ENCODE peak calls at places on chromosomes 13 and 19, in four cellular contexts. One of them, this sample, is unnamed.

GRCh38 chr19:42267644-42268141 is 1.4 kb upstream of the CIC start:
- DNase-seq in neural progenitor cell: no peak
- DNase-seq in breast epithelium: peak; percentile 36
- DNase-seq in BE2C: no peak
- DNase-seq in this sample: no peak

GRCh38 chr13:108915634-108916497 is 286.5 kb downstream of the MYO16 start:
- DNase-seq in neural progenitor cell: no peak
- DNase-seq in BE2C: peak; percentile 27
- DNase-seq in breast epithelium: peak; percentile 81
- DNase-seq in this sample: peak; percentile 69

GRCh38 chr13:81487151-81487550 is 1146.2 kb upstream of the SPRY2 start:
- DNase-seq in BE2C: peak; percentile 63
- DNase-seq in breast epithelium: no peak
- DNase-seq in neural progenitor cell: peak; percentile 76
- DNase-seq in this sample: peak; percentile 35

GRCh38 chr13:107866007-107866665 is 349.2 kb downstream of the LIG4 start:
- DNase-seq in breast epithelium: no peak
- DNase-seq in BE2C: peak; percentile 77
- DNase-seq in neural progenitor cell: peak; percentile 68
- DNase-seq in this sample: peak; percentile 62

GRCh38 chr19:5001547-5002131 is 32.7 kb downstream of the KDM4B start:
- DNase-seq in neural progenitor cell: peak; percentile 61
- DNase-seq in BE2C: peak; percentile 58
- DNase-seq in breast epithelium: no peak
- DNase-seq in this sample: peak; percentile 59

GRCh38 chr13:111482126-111482525 is 161.7 kb downstream of the TEX29 start:
- DNase-seq in breast epithelium: no peak
- DNase-seq in neural progenitor cell: no peak
- DNase-seq in BE2C: no peak
- DNase-seq in this sample: peak; percentile 5

GRCh38 chr13:57557979-57558529 is 73.5 kb upstream of the PCDH17 start:
- DNase-seq in BE2C: no peak
- DNase-seq in breast epithelium: no peak
- DNase-seq in neural progenitor cell: peak; percentile 67
- DNase-seq in this sample: no peak

GRCh38 chr19:48329167-48329891 is 4.0 kb downstream of the EMP3 start:
- DNase-seq in BE2C: no peak
- DNase-seq in breast epithelium: no peak
- DNase-seq in neural progenitor cell: no peak
- DNase-seq in this sample: no peak

GRCh38 chr19:42080764-42081375 is 4.9 kb downstream of the ZNF574 start:
- DNase-seq in breast epithelium: no peak
- DNase-seq in neural progenitor cell: no peak
- DNase-seq in BE2C: no peak
- DNase-seq in this sample: no peak

GRCh38 chr13:28001837-28002473 is 13.5 kb upstream of the URAD start:
- DNase-seq in neural progenitor cell: no peak
- DNase-seq in breast epithelium: no peak
- DNase-seq in BE2C: peak; percentile 36
- DNase-seq in this sample: peak; percentile 28

GRCh38 chr19:31280266-31281006 is 68.8 kb downstream of the TSHZ3 start:
- DNase-seq in neural progenitor cell: no peak
- DNase-seq in breast epithelium: no peak
- DNase-seq in BE2C: no peak
- DNase-seq in this sample: no peak

GRCh38 chr19:57709616-57710015 is 612 bp upstream of the ZNF154 start:
- DNase-seq in breast epithelium: no peak
- DNase-seq in BE2C: no peak
- DNase-seq in neural progenitor cell: peak; percentile 11
- DNase-seq in this sample: no peak

GRCh38 chr19:19064098-19064722 is 416 bp downstream of the SLC25A42 start:
- DNase-seq in breast epithelium: peak; percentile 25
- DNase-seq in neural progenitor cell: no peak
- DNase-seq in BE2C: no peak
- DNase-seq in this sample: no peak

GRCh38 chr13:101449971-101450748 is 2.3 kb upstream of the ITGBL1 start:
- DNase-seq in BE2C: no peak
- DNase-seq in neural progenitor cell: no peak
- DNase-seq in breast epithelium: peak; percentile 32
- DNase-seq in this sample: no peak

GRCh38 chr13:113186061-113186900 is 22.2 kb downstream of the PCID2 start:
- DNase-seq in BE2C: no peak
- DNase-seq in neural progenitor cell: no peak
- DNase-seq in breast epithelium: no peak
- DNase-seq in this sample: no peak

GRCh38 chr13:113184568-113185440 is 23.7 kb downstream of the PCID2 start:
- DNase-seq in BE2C: no peak
- DNase-seq in breast epithelium: no peak
- DNase-seq in neural progenitor cell: no peak
- DNase-seq in this sample: no peak

GRCh38 chr13:113187263-113187669 is 21.2 kb downstream of the PCID2 start:
- DNase-seq in breast epithelium: no peak
- DNase-seq in neural progenitor cell: no peak
- DNase-seq in BE2C: peak; percentile 95
- DNase-seq in this sample: no peak

GRCh38 chr13:113192279-113192678 is 16.2 kb downstream of the PCID2 start:
- DNase-seq in neural progenitor cell: no peak
- DNase-seq in BE2C: no peak
- DNase-seq in breast epithelium: no peak
- DNase-seq in this sample: no peak

GRCh38 chr13:113187905-113188595 is 20.4 kb downstream of the PCID2 start:
- DNase-seq in breast epithelium: no peak
- DNase-seq in BE2C: no peak
- DNase-seq in neural progenitor cell: no peak
- DNase-seq in this sample: no peak
- H3K36me3 ChIP-seq in breast epithelium: no peaks in the 10 kb centered on the region
- H3K36me3 ChIP-seq in BE2C: peaks cover 59% of the 10 kb centered on the region
- H3K36me3 ChIP-seq in neural progenitor cell: peaks cover 11% of the 10 kb centered on the region
- H3K36me3 ChIP-seq in this sample: peaks cover 91% of the 10 kb centered on the region

GRCh38 chr19:23461120-23461519 is 65.8 kb upstream of the ZNF91 start:
- DNase-seq in breast epithelium: no peak
- DNase-seq in BE2C: no peak
- DNase-seq in neural progenitor cell: no peak
- DNase-seq in this sample: no peak
- TF ChIP-seq CTCF in breast epithelium: no peak
- TF ChIP-seq CTCF in BE2C: no peak
- TF ChIP-seq CTCF in neural progenitor cell: no peak
- TF ChIP-seq CTCF in this sample: peak; percentile 12

DNA sequence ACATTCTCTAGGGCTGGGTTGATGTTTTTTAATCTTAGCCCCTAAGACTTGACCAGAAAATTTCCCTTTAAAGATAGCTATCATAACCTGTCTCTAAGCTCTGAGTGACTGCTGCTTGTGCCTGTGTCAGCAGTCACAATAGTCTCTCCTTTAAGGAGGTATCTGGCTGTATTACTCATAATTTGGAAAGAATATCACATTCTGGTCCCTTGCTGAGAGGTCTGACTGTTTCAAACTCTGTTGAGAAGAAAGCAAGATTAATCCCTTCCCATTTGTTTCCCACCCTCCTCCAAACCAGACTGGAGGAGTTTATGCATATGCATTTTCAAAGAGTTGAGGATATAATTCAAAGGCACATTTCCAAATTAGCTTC is 2.3 kb downstream of the HTR2A start:
- DNase-seq in neural progenitor cell: no peak
- DNase-seq in BE2C: no peak
- DNase-seq in breast epithelium: no peak
- DNase-seq in this sample: no peak
- H3K4me3 ChIP-seq in neural progenitor cell: peak overlapping the region; percentile 54
- H3K4me3 ChIP-seq in BE2C: peak overlapping the region; percentile 67
- H3K4me3 ChIP-seq in breast epithelium: peak overlapping the region; percentile 73
- H3K4me3 ChIP-seq in this sample: peak overlapping the region; percentile 64

DNA sequence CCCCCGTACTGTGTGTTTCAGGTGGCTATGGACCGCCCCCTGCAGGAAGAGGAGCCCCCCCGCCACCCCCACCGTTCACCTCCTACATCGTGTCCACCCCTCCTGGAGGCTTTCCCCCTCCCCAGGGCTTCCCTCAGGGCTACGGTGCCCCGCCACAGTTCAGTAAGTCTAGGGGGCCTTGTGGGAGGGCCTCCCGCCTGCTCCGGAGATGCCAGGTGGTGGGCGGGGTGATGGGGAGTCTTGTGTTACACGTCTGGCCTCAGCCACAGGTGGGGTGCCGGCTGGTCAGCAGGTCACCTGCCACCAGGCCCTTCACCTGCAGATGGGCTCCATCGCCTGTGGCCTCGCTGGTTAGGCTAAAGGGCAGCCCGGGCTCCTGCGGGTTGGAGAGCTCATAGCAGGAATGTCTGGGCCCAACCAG is 8.0 kb upstream of the RPS15 start:
- DNase-seq in neural progenitor cell: no peak
- DNase-seq in breast epithelium: no peak
- DNase-seq in BE2C: no peak
- DNase-seq in this sample: no peak
- H3K36me3 ChIP-seq in neural progenitor cell: no peaks in the 10 kb centered on the region
- H3K36me3 ChIP-seq in breast epithelium: peaks cover 11% of the 10 kb centered on the region
- H3K36me3 ChIP-seq in BE2C: peaks cover 95% of the 10 kb centered on the region
- H3K36me3 ChIP-seq in this sample: peaks cover 87% of the 10 kb centered on the region

GRCh38 chr13:72652681-72653080 is 74.7 kb downstream of the MZT1 start:
- DNase-seq in BE2C: no peak
- DNase-seq in neural progenitor cell: no peak
- DNase-seq in breast epithelium: no peak
- DNase-seq in this sample: no peak

GRCh38 chr13:72645521-72645920 is 81.9 kb downstream of the MZT1 start:
- DNase-seq in neural progenitor cell: no peak
- DNase-seq in breast epithelium: no peak
- DNase-seq in BE2C: no peak
- DNase-seq in this sample: no peak

GRCh38 chr13:72648513-72649065 is 78.8 kb downstream of the MZT1 start:
- DNase-seq in breast epithelium: no peak
- DNase-seq in neural progenitor cell: peak; percentile 46
- DNase-seq in BE2C: no peak
- DNase-seq in this sample: peak; percentile 41

GRCh38 chr13:72656357-72656756 is 71.1 kb downstream of the MZT1 start:
- DNase-seq in BE2C: no peak
- DNase-seq in breast epithelium: no peak
- DNase-seq in neural progenitor cell: no peak
- DNase-seq in this sample: no peak

DNA sequence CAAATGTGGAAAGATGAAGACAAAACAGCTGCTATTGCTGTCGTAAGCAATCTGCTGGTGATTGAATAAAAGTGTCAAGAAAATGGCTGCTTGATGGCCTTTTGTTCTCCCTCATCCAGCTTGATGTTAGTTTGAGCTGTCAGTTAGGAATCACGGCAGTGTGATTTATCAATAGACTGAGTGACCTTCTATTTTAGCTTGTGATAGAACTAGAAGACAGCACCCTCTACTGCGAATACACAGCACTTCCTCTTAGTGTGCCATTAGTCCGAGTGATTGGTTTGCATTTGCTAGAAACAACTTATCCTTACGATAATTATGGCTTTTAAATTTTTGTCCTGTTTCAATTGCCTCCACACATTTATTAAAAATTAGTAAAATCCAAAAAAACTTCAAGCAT is 76.2 kb downstream of the MZT1 start:
- DNase-seq in neural progenitor cell: peak; percentile 58
- DNase-seq in breast epithelium: no peak
- DNase-seq in BE2C: peak; percentile 19
- DNase-seq in this sample: peak; percentile 23
- TF ChIP-seq CTCF in neural progenitor cell: peak; percentile 67
- TF ChIP-seq CTCF in breast epithelium: no peak
- TF ChIP-seq CTCF in BE2C: peak; percentile 78
- TF ChIP-seq CTCF in this sample: peak; percentile 71

GRCh38 chr19:35556846-35557538 is 6.5 kb downstream of the ATP4A start:
- DNase-seq in neural progenitor cell: no peak
- DNase-seq in breast epithelium: no peak
- DNase-seq in BE2C: no peak
- DNase-seq in this sample: no peak
- H3K4me3 ChIP-seq in neural progenitor cell: peak overlapping the region; percentile 54
- H3K4me3 ChIP-seq in breast epithelium: peak overlapping the region; percentile 67
- H3K4me3 ChIP-seq in BE2C: peak overlapping the region; percentile 62
- H3K4me3 ChIP-seq in this sample: peak overlapping the region; percentile 48

GRCh38 chr19:3656747-3657394 is 30.3 kb upstream of the CACTIN start:
- DNase-seq in breast epithelium: no peak
- DNase-seq in BE2C: no peak
- DNase-seq in neural progenitor cell: no peak
- DNase-seq in this sample: no peak
- H3K36me3 ChIP-seq in breast epithelium: peaks cover 7% of the 10 kb centered on the region
- H3K36me3 ChIP-seq in BE2C: peaks cover 6% of the 10 kb centered on the region
- H3K36me3 ChIP-seq in neural progenitor cell: no peaks in the 10 kb centered on the region
- H3K36me3 ChIP-seq in this sample: peaks cover 94% of the 10 kb centered on the region

GRCh38 chr19:658059-658839 is 4.8 kb downstream of the RNF126 start:
- DNase-seq in BE2C: no peak
- DNase-seq in breast epithelium: no peak
- DNase-seq in neural progenitor cell: no peak
- DNase-seq in this sample: no peak

GRCh38 chr19:656751-657559 is 6.1 kb downstream of the RNF126 start:
- DNase-seq in breast epithelium: no peak
- DNase-seq in BE2C: no peak
- DNase-seq in neural progenitor cell: no peak
- DNase-seq in this sample: no peak

GRCh38 chr19:653425-653824 is 9.6 kb downstream of the RNF126 start:
- DNase-seq in BE2C: no peak
- DNase-seq in breast epithelium: no peak
- DNase-seq in neural progenitor cell: no peak
- DNase-seq in this sample: no peak

GRCh38 chr19:657611-658010 is 5.4 kb downstream of the RNF126 start:
- DNase-seq in neural progenitor cell: no peak
- DNase-seq in breast epithelium: no peak
- DNase-seq in BE2C: no peak
- DNase-seq in this sample: no peak

GRCh38 chr19:655691-656090 is 7.3 kb downstream of the RNF126 start:
- DNase-seq in neural progenitor cell: no peak
- DNase-seq in breast epithelium: no peak
- DNase-seq in BE2C: no peak
- DNase-seq in this sample: no peak
- TF ChIP-seq CTCF in neural progenitor cell: no peak
- TF ChIP-seq CTCF in breast epithelium: no peak
- TF ChIP-seq CTCF in BE2C: no peak
- TF ChIP-seq CTCF in this sample: no peak

This sample was measured in WERI-Rb-1.